ENCODE peak calls at places on chromosomes 1 and 21, in six cellular contexts. G is activated gamma-delta T cell treated with Interleukin-2 at 50 U/mL for 16 hours; F is activated CD4-positive, CD25-positive, alpha-beta regulatory T cell; P is M059J; H is RCC 7860; B is adrenal gland. X is an unnamed sample.
A peak's percentile ranks its signal among the peaks of the same experiment; 100 is the strongest.

GRCh38 chr1:230185076-230186001 is 118.3 kb downstream of the GALNT2 start:
- DNase-seq in F (no peak), P (peak; percentile 9), B (no peak), H (no peak), G (no peak), X (peak; percentile 34)

GRCh38 chr1:167057297-167057688 is 32.9 kb downstream of the GPA33 start:
- DNase-seq in G (no peak), F (no peak), P (peak; percentile 77), H (peak; percentile 61), B (peak; percentile 29), X (no peak)

GRCh38 chr1:86507935-86508582 is 38.8 kb upstream of the CLCA4 start:
- DNase-seq in P (peak; percentile 49), B (peak; percentile 37), H (no peak), F (no peak), G (peak; percentile 16), X (no peak)

GRCh38 chr1:155321577-155322497 is 1.1 kb downstream of the RUSC1 start:
- DNase-seq in B (no peak), F (no peak), P (no peak), G (no peak), H (no peak), X (peak; percentile 47)

GRCh38 chr1:235888119-235888643 is 21.5 kb upstream of the LYST start:
- DNase-seq in F (peak; percentile 15), B (no peak), P (no peak), H (no peak), G (peak; percentile 33), X (no peak)

GRCh38 chr1:194570449-194570848 is 1384.0 kb upstream of the B3GALT2 start:
- DNase-seq in P (no peak), H (no peak), B (no peak), G (no peak), F (no peak), X (no peak)

GRCh38 chr1:26855636-26856035 is 7.3 kb upstream of the SFN start:
- DNase-seq in H (no peak), G (no peak), B (no peak), P (no peak), F (no peak), X (no peak)

GRCh38 chr1:7501723-7502334 is 269.3 kb upstream of the VAMP3 start:
- DNase-seq in B (no peak), P (no peak), G (no peak), F (no peak), H (no peak), X (no peak)

GRCh38 chr1:3472906-3473305 is 18.4 kb downstream of the ARHGEF16 start:
- DNase-seq in F (no peak), H (no peak), G (no peak), B (no peak), P (no peak), X (no peak)

GRCh38 chr1:221274373-221274772 is 395.1 kb downstream of the HLX start:
- DNase-seq in P (no peak), F (no peak), B (no peak), G (no peak), H (no peak), X (no peak)

GRCh38 chr21:25822981-25823380 is 88.2 kb downstream of the GABPA start:
- DNase-seq in F (no peak), P (no peak), B (no peak), H (no peak), G (no peak), X (no peak)

GRCh38 chr1:6420594-6421042 is 899 bp upstream of the HES2 start:
- DNase-seq in F (no peak), G (no peak), H (no peak), P (no peak), B (no peak), X (no peak)

GRCh38 chr1:201389066-201389465 is 10.1 kb downstream of the LAD1 start:
- DNase-seq in P (no peak), H (no peak), F (no peak), B (no peak), G (no peak), X (no peak)

GRCh38 chr1:246032111-246032551 is 474.9 kb downstream of the SMYD3 start:
- DNase-seq in F (no peak), H (peak; percentile 51), P (no peak), G (no peak), B (no peak), X (no peak)

GRCh38 chr1:184971522-184972265 is 2.6 kb downstream of the NIBAN1 start:
- DNase-seq in G (no peak), B (no peak), H (no peak), P (no peak), F (no peak), X (no peak)